ENCODE peak calls at places on chromosomes 1 and 21, in four cellular contexts. D is stimulated activated CD8-positive, alpha-beta memory T cell treated with anti-CD3 and anti-CD28 coated beads, Interleukin-4, amount 100 ng/mL, for 48 hours; A is amygdala; F is HS-5. C is an unnamed sample.
A peak's percentile ranks its signal among the peaks of the same experiment; 100 is the strongest.

GRCh38 chr1:8238141-8239038 is 79.5 kb upstream of the SLC45A1 start:
- DNase-seq in D (no peak), A (no peak), F (peak; percentile 95), C (no peak)

GRCh38 chr1:79792212-79792575 is 785.7 kb upstream of the ADGRL4 start:
- DNase-seq in D (no peak), F (no peak), A (no peak), C (no peak)

GRCh38 chr1:202710070-202711025 is at the start of gene SYT2:
- DNase-seq in A (no peak), D (peak; percentile 37), F (no peak), C (peak; percentile 62)

GRCh38 chr1:116842654-116843053 is 67.1 kb upstream of the PTGFRN start:
- DNase-seq in F (no peak), A (no peak), D (no peak), C (no peak)

GRCh38 chr1:211928993-211929637 is 98.6 kb upstream of the LPGAT1 start:
- DNase-seq in A (no peak), D (no peak), F (no peak), C (no peak)

GRCh38 chr21:26320541-26320940 is 150.0 kb upstream of the APP start:
- DNase-seq in D (no peak), A (no peak), F (no peak), C (no peak)

GRCh38 chr1:234619794-234620247 is 9.8 kb upstream of the IRF2BP2 start:
- DNase-seq in F (no peak), A (no peak), D (no peak), C (no peak)

GRCh38 chr1:24254783-24255182 is 64.4 kb upstream of the GRHL3 start:
- DNase-seq in F (no peak), D (no peak), A (no peak), C (no peak)

GRCh38 chr1:181115367-181115684 is 26.8 kb downstream of the IER5 start:
- DNase-seq in D (no peak), A (no peak), F (no peak), C (no peak)

GRCh38 chr1:199780948-199781347 is 246.6 kb upstream of the NR5A2 start:
- DNase-seq in A (no peak), D (no peak), F (no peak), C (no peak)

GRCh38 chr1:163381487-163382184 is 59.9 kb downstream of the NUF2 start:
- DNase-seq in D (no peak), A (no peak), F (no peak), C (no peak)

GRCh38 chr1:24643362-24644346 is 552 bp downstream of the SRRM1 start:
- DNase-seq in F (no peak), A (no peak), D (peak; percentile 51), C (no peak)

GRCh38 chr21:41631564-41632461 is 123.9 kb upstream of the TMPRSS2 start:
- DNase-seq in F (no peak), D (no peak), A (no peak), C (no peak)

GRCh38 chr1:172719694-172720138 is 60.8 kb downstream of the FASLG start:
- DNase-seq in F (no peak), D (no peak), A (no peak), C (peak; percentile 5)

GRCh38 chr1:26706315-26706714 is 10.5 kb downstream of the ARID1A start:
- DNase-seq in D (peak; percentile 22), F (no peak), A (no peak), C (no peak)

GRCh38 chr1:25810341-25811299 is 9.1 kb upstream of the MTFR1L start:
- DNase-seq in F (no peak), A (peak; percentile 16), D (peak; percentile 93), C (peak; percentile 86)

GRCh38 chr1:226126824-226127591 is 59.5 kb downstream of the ACBD3 start:
- DNase-seq in D (no peak), A (no peak), F (no peak), C (no peak)

GRCh38 chr1:79663916-79664315 is 657.4 kb upstream of the ADGRL4 start:
- DNase-seq in F (no peak), A (no peak), D (no peak), C (no peak)

GRCh38 chr1:218658899-218659298 is 313.8 kb downstream of the TGFB2 start:
- DNase-seq in D (no peak), A (no peak), F (peak; percentile 68), C (no peak)

GRCh38 chr1:230743874-230744273 is 3.3 kb upstream of the CAPN9 start:
- DNase-seq in F (no peak), D (no peak), A (no peak), C (no peak)

GRCh38 chr1:193539731-193540459 is 353.5 kb upstream of the B3GALT2 start:
- DNase-seq in F (no peak), A (no peak), D (no peak), C (no peak)

GRCh38 chr21:42389449-42389835 is 6.4 kb downstream of the TMPRSS3 start:
- DNase-seq in D (no peak), F (no peak), A (no peak), C (no peak)

GRCh38 chr1:203129501-203130231 is 2.1 kb downstream of the ADORA1 start:
- DNase-seq in F (no peak), D (peak; percentile 10), A (peak; percentile 86), C (peak; percentile 93)

GRCh38 chr1:220378571-220379302 is 106.5 kb upstream of the RAB3GAP2 start:
- DNase-seq in F (no peak), D (no peak), A (no peak), C (no peak)

GRCh38 chr1:162204129-162204882 is 134.8 kb downstream of the NOS1AP start:
- DNase-seq in F (no peak), A (no peak), D (no peak), C (no peak)

GRCh38 chr21:32921632-32922230 is 104.0 kb upstream of the OLIG2 start:
- DNase-seq in D (peak; percentile 75), A (no peak), F (no peak), C (peak; percentile 19)

GRCh38 chr1:67468066-67468718 is 38.0 kb upstream of the SERBP1 start:
- DNase-seq in F (no peak), A (no peak), D (no peak), C (no peak)

GRCh38 chr1:200245492-200245891 is 164.3 kb downstream of the ZNF281 start:
- DNase-seq in D (no peak), F (peak; percentile 42), A (no peak), C (no peak)

GRCh38 chr1:226411619-226412018 is 3.7 kb upstream of the PARP1 start:
- DNase-seq in A (peak; percentile 35), F (no peak), D (no peak), C (no peak)

GRCh38 chr1:151346082-151346768 is 827 bp downstream of the RFX5 start:
- DNase-seq in A (no peak), D (peak; percentile 41), F (no peak), C (no peak)

GRCh38 chr1:175742790-175743459 is 470 bp downstream of the TNR start:
- DNase-seq in F (no peak), A (no peak), D (no peak), C (peak; percentile 40)

GRCh38 chr21:44985441-44986401 is 45.9 kb downstream of the SLX9 start:
- DNase-seq in A (no peak), F (no peak), D (no peak), C (no peak)

GRCh38 chr1:1402081-1402900 is 3.2 kb upstream of the CCNL2 start:
- DNase-seq in F (no peak), A (no peak), D (peak; percentile 66), C (no peak)

GRCh38 chr1:222555992-222556615 is 8.2 kb upstream of the HHIPL2 start:
- DNase-seq in A (no peak), F (no peak), D (no peak), C (no peak)

GRCh38 chr1:93846151-93846928 is 32.7 kb downstream of the DNTTIP2 start:
- DNase-seq in A (peak; percentile 65), F (no peak), D (peak; percentile 84), C (peak; percentile 90)

GRCh38 chr1:172359531-172359991 is 60.9 kb upstream of the C1orf105 start:
- DNase-seq in D (no peak), A (no peak), F (no peak), C (no peak)

C was measured in head of caudate nucleus.